ENCODE peak calls at places on chromosomes 12 and 14, in six cellular contexts. N, E, O, M, F and W are unnamed samples.

GRCh38 chr12:45112306-45112705 is 61.4 kb upstream of the DBX2 start:
- DNase-seq in N (no peak), E (no peak), O (no peak), M (no peak), F (no peak), W (no peak)

GRCh38 chr14:77065851-77066554 is 32.1 kb upstream of the CIPC start:
- DNase-seq in N (no peak), E (no peak), O (no peak), M (no peak), F (no peak), W (no peak)

GRCh38 chr14:100965296-100965695 is 61.8 kb upstream of the RTL1 start:
- DNase-seq in N (no peak), E (no peak), O (no peak), M (no peak), F (no peak), W (no peak)

GRCh38 chr12:98653866-98654493 is 8.9 kb downstream of the APAF1 start:
- DNase-seq in N (no peak), E (peak; percentile 78), O (peak; percentile 63), M (peak; percentile 51), F (peak; percentile 60), W (peak; percentile 14)

GRCh38 chr14:96625436-96625945 is 123.3 kb downstream of the PAPOLA start:
- DNase-seq in N (no peak), E (no peak), O (no peak), M (no peak), F (no peak), W (no peak)

GRCh38 chr14:85454183-85454813 is 75.6 kb upstream of the FLRT2 start:
- DNase-seq in N (no peak), E (no peak), O (no peak), M (no peak), F (no peak), W (no peak)

GRCh38 chr12:27246141-27246540 is 2.1 kb downstream of the STK38L start:
- DNase-seq in N (no peak), E (no peak), O (no peak), M (no peak), F (no peak), W (no peak)

GRCh38 chr14:98474900-98475299 is 797.1 kb downstream of the BCL11B start:
- DNase-seq in N (no peak), E (no peak), O (no peak), M (no peak), F (no peak), W (no peak)

GRCh38 chr12:87870061-87870460 is 159.1 kb downstream of the C12orf50 start:
- DNase-seq in N (no peak), E (no peak), O (no peak), M (no peak), F (no peak), W (no peak)

GRCh38 chr14:51576112-51576420 is 75.6 kb upstream of the FRMD6 start:
- DNase-seq in N (no peak), E (no peak), O (no peak), M (peak; percentile 55), F (no peak), W (no peak)

GRCh38 chr12:117027251-117028086 is 71.7 kb downstream of the TESC start:
- DNase-seq in N (no peak), E (no peak), O (no peak), M (no peak), F (no peak), W (no peak)

GRCh38 chr12:92796650-92797049 is 93.9 kb downstream of the PLEKHG7 start:
- DNase-seq in N (no peak), E (no peak), O (no peak), M (no peak), F (no peak), W (no peak)

GRCh38 chr14:100093322-100093721 is 28.1 kb downstream of the EVL start:
- DNase-seq in N (no peak), E (no peak), O (no peak), M (no peak), F (no peak), W (no peak)

GRCh38 chr12:68529869-68530268 is 80.8 kb upstream of the RAP1B start:
- DNase-seq in N (no peak), E (no peak), O (no peak), M (no peak), F (no peak), W (no peak)

GRCh38 chr14:24367506-24368214 is at the start of gene NFATC4:
- DNase-seq in N (no peak), E (peak; percentile 96), O (peak; percentile 34), M (peak; percentile 92), F (peak; percentile 83), W (peak; percentile 78)